ENCODE peak calls at places on chromosomes 7 and 10, in five cellular contexts. U is left ventricle myocardium inferior, Y is mucosa of descending colon, H is osteoblast, V is cardiac fibroblast. B is an unnamed sample.

GRCh38 chr10:26225322-26225721 is 8.7 kb downstream of the GAD2 start:
- DNase-seq in V (no peak), Y (no peak), U (no peak), H (no peak), B (no peak)

GRCh38 chr7:479115-479947 is 40.3 kb downstream of the PDGFA start:
- DNase-seq in H (no peak), Y (no peak), U (peak), V (no peak), B (peak)

GRCh38 chr10:101938316-101939272 is 95.0 kb upstream of the KCNIP2 start:
- DNase-seq in V (peak), Y (no peak), H (peak), U (no peak), B (no peak)

GRCh38 chr10:43945908-43946307 is 297.2 kb upstream of the ZNF32 start:
- DNase-seq in H (no peak), V (no peak), U (no peak), Y (no peak), B (no peak)

GRCh38 chr7:644381-645305 is 81.9 kb upstream of the DNAAF5 start:
- DNase-seq in Y (no peak), H (peak), U (peak), V (peak), B (no peak)

GRCh38 chr7:152399344-152399743 is 36.5 kb downstream of the KMT2C start:
- DNase-seq in V (no peak), U (no peak), Y (no peak), H (peak), B (no peak)

GRCh38 chr7:129778770-129779601 is 167.5 kb downstream of the NRF1 start:
- DNase-seq in V (no peak), Y (no peak), H (peak), U (no peak), B (no peak)

GRCh38 chr10:6950133-6950532 is 370.1 kb upstream of the PRKCQ start:
- DNase-seq in H (no peak), U (no peak), Y (no peak), V (no peak), B (no peak)

GRCh38 chr10:129949411-129950335 is 14.4 kb downstream of the EBF3 start:
- DNase-seq in H (peak), U (peak), V (peak), Y (no peak), B (no peak)

GRCh38 chr10:122089343-122090015 is 100.5 kb downstream of the TACC2 start:
- DNase-seq in H (no peak), U (no peak), V (no peak), Y (no peak), B (no peak)

GRCh38 chr7:155190608-155191536 is 106.8 kb upstream of the INSIG1 start:
- DNase-seq in V (peak), U (no peak), H (peak), Y (peak), B (no peak)

GRCh38 chr10:43816351-43817321 is 168.0 kb upstream of the ZNF32 start:
- DNase-seq in V (peak), Y (peak), U (no peak), H (peak), B (no peak)

GRCh38 chr10:62183442-62183841 is 85.2 kb downstream of the RTKN2 start:
- DNase-seq in H (no peak), Y (peak), V (no peak), U (no peak), B (no peak)

GRCh38 chr7:71290382-71290781 is 158.4 kb downstream of the GALNT17 start:
- DNase-seq in H (no peak), V (no peak), U (peak), Y (no peak), B (no peak)

GRCh38 chr10:32182476-32182875 is 126.3 kb upstream of the KIF5B start:
- DNase-seq in V (no peak), H (no peak), U (no peak), Y (no peak), B (no peak)

GRCh38 chr10:6579193-6579903 is 728 bp downstream of the PRKCQ start:
- DNase-seq in H (no peak), Y (no peak), V (no peak), U (no peak), B (no peak)

GRCh38 chr7:69893915-69894314 is 295.6 kb downstream of the AUTS2 start:
- DNase-seq in V (peak), H (no peak), Y (no peak), U (no peak), B (no peak)

GRCh38 chr10:101536800-101537199 is 51.3 kb downstream of the POLL start:
- DNase-seq in U (no peak), Y (no peak), H (no peak), V (peak), B (no peak)

GRCh38 chr7:121323515-121323914 is 5.3 kb upstream of the WNT16 start:
- DNase-seq in H (no peak), Y (no peak), U (no peak), V (no peak), B (no peak)

GRCh38 chr7:44188480-44189225 is 586 bp downstream of the GCK start:
- DNase-seq in V (no peak), H (no peak), Y (no peak), U (no peak), B (no peak)

GRCh38 chr7:95915731-95916130 is 143.4 kb downstream of the DYNC1I1 start:
- DNase-seq in U (no peak), V (no peak), H (no peak), Y (no peak), B (no peak)

GRCh38 chr7:31134246-31135188 is 82.4 kb downstream of the ADCYAP1R1 start:
- DNase-seq in V (peak), Y (peak), U (peak), H (peak), B (no peak)
- TF ChIP-seq CTCF in V (peak), Y (peak), U (peak), H (peak), B (peak)

DNA sequence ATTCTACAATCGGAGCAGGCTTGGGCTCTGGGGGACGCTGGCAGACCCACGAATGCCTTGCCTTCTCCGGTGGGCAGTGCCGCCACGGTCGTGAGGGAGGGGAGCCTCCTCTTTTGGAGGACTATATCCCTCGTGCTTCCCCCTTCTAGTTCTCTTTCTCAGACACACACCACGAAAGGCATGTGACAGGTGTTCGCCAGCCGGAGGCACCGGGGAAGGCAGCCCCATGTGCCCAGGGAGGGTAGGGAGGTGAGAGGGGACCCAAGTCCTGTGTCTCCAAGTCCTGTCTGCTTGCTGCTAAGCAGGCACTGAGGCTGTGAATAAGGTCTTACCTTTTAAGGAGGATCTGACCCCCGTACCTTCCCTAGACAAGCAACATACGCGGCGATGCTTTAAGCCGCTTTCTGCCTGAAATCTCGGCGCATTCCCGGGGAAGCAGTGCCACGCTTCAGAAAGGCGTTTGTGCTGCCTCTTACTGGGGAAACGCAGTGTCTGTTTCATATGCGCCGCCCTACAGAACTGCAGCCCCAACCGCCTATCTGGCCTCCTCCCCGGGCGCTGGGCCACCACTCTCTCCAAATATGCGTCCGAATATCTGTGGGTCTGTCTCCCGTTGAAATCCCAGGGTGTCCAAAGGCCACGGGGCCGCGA is 809 bp downstream of the PLXNA4 start:
- DNase-seq in U (peak), V (peak), H (peak), Y (peak), B (no peak)
- TF ChIP-seq CTCF in U (peak), V (peak), H (no peak), Y (no peak), B (peak)

GRCh38 chr7:56063882-56064625 is at the start of gene SUMF2:
- DNase-seq in U (peak), V (peak), H (peak), Y (peak), B (peak)
- TF ChIP-seq CTCF in U (peak), V (peak), H (no peak), Y (no peak), B (peak)

GRCh38 chr10:59387951-59388431 is 25.6 kb upstream of the FAM13C start:
- DNase-seq in U (no peak), H (no peak), Y (no peak), V (peak), B (no peak)

GRCh38 chr10:59391060-59391459 is 28.7 kb upstream of the FAM13C start:
- DNase-seq in Y (no peak), U (no peak), H (no peak), V (no peak), B (no peak)

GRCh38 chr10:59383908-59384307 is 21.6 kb upstream of the FAM13C start:
- DNase-seq in H (no peak), U (no peak), Y (no peak), V (no peak), B (no peak)

GRCh38 chr10:59384761-59385160 is 22.4 kb upstream of the FAM13C start:
- DNase-seq in U (no peak), H (no peak), V (no peak), Y (no peak), B (no peak)

DNA sequence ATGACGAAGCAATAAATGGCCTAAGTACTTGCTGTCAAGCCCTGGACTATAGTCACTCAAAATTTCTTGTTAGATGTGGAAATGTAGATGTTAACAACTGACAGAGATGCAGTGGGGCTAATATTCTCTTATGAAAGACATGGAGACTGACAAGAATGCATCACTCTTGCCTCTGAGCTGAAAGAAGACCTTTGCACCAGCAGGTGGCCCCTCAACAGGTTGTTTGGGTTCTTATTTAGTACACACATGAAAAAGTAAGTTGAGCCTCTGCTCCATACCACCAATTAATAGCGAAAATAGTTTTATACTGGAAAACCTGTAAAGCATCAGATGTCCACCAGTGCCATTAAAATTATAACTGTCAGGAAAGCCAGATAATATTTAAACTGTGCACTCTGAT is 26.2 kb upstream of the FAM13C start:
- DNase-seq in V (no peak), U (no peak), Y (no peak), H (no peak), B (no peak)
- TF ChIP-seq CTCF in V (no peak), U (no peak), Y (no peak), H (no peak), B (no peak)

DNA sequence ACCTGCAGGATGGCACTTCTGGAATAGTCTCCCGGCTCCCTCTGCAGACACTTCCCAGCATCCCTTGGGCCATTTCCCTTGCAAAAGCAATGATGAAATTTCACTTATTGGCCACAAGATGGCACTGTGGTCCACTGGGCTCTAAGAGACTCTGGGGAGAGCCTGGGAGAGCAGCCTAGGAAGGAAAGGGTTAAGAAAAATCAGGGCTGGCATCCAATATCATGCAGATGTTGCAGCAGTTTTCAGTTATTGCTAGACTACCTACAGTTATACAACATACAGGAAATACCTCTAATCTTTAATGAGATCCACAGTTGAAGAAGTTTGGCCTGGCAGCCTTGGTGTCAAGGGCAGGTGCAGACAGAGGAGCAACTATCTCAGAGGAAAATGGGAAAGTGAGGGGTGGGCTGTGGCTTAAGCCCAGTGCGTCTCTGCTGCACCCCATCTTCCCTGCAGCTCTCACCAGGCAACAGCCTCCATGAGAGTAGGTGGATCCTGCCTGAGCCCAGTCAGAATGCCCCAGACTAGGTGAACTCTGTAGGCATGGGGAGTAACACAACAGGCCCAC is 100.2 kb upstream of the PRSS58 start:
- DNase-seq in H (peak), U (no peak), V (peak), Y (peak), B (no peak)
- TF ChIP-seq CTCF in H (peak), U (peak), V (peak), Y (peak), B (peak)

DNA sequence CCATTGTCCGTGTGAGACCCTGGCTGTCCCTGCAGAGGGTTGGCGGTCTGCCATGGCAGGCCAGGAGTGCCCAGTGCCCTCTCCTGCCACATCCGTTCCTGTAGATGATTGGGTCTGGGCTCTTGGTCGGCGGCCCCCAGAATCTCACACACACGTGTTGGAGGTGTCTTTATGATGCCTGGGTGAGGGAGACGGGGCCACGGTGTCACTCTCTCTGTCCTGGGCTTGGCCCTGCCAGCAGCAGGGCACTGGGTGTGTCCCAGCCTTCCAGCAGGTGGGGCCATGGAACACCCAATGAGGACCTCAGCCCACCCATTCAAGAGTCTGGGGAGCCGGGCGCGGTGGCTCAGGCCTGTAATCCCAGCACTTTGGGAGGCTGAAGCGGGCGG is 30.2 kb downstream of the UNC5B start:
- DNase-seq in H (no peak), V (no peak), U (peak), Y (peak), B (peak)
- TF ChIP-seq CTCF in H (no peak), V (no peak), U (peak), Y (no peak), B (no peak)

GRCh38 chr7:81081626-81082025 is 162.8 kb upstream of the SEMA3C start:
- DNase-seq in U (no peak), V (no peak), Y (no peak), H (no peak), B (no peak)

GRCh38 chr7:81075150-81075549 is 156.3 kb upstream of the SEMA3C start:
- DNase-seq in H (no peak), U (no peak), V (peak), Y (no peak), B (no peak)

GRCh38 chr7:81074406-81074805 is 155.6 kb upstream of the SEMA3C start:
- DNase-seq in V (no peak), U (no peak), H (no peak), Y (no peak), B (no peak)

GRCh38 chr7:81079736-81080135 is 160.9 kb upstream of the SEMA3C start:
- DNase-seq in U (no peak), V (peak), H (no peak), Y (no peak), B (no peak)
- TF ChIP-seq CTCF in U (no peak), V (no peak), H (no peak), Y (no peak), B (no peak)